ENCODE peak calls at places on chromosomes 5 and 9, in four cellular contexts. C is HL-60, J is GM12878, Q is K562. W is an unnamed sample.
A peak's percentile ranks its signal among the peaks of the same experiment; 100 is the strongest.

GRCh38 chr9:109320734-109321448 is at the start of gene EPB41L4B:
- DNase-seq in C (peak; percentile 64), J (peak; percentile 19), Q (peak; percentile 90), W (peak; percentile 85)

GRCh38 chr5:1409386-1410110 is 35.7 kb downstream of the SLC6A3 start:
- DNase-seq in C (peak; percentile 3), J (no peak), Q (peak; percentile 61), W (peak; percentile 52)

GRCh38 chr9:18472915-18473314 is 1.0 kb upstream of the ADAMTSL1 start:
- DNase-seq in C (no peak), J (no peak), Q (no peak), W (no peak)

GRCh38 chr5:53407373-53407772 is 73.1 kb upstream of the FST start:
- DNase-seq in C (no peak), J (no peak), Q (no peak), W (no peak)

GRCh38 chr9:112754578-112754977 is 4.0 kb downstream of the SNX30 start:
- DNase-seq in C (no peak), J (no peak), Q (no peak), W (no peak)

GRCh38 chr9:36029765-36030528 is 6.8 kb upstream of the RECK start:
- DNase-seq in C (peak; percentile 82), J (no peak), Q (no peak), W (no peak)

GRCh38 chr5:60257852-60258251 is 364.3 kb upstream of the PDE4D start:
- DNase-seq in C (peak; percentile 66), J (no peak), Q (no peak), W (no peak)

GRCh38 chr9:96476591-96476990 is 26.6 kb downstream of the HABP4 start:
- DNase-seq in C (no peak), J (no peak), Q (no peak), W (no peak)

GRCh38 chr5:104344809-104345512 is 782.4 kb upstream of the NUDT12 start:
- DNase-seq in C (no peak), J (no peak), Q (no peak), W (no peak)

GRCh38 chr5:86797677-86798076 is 179.9 kb downstream of the COX7C start:
- DNase-seq in C (no peak), J (no peak), Q (no peak), W (no peak)

GRCh38 chr5:96881511-96882115 is 5.3 kb downstream of the ERAP2 start:
- DNase-seq in C (no peak), J (no peak), Q (peak; percentile 62), W (no peak)

GRCh38 chr5:179819296-179820126 is 1.2 kb upstream of the SQSTM1 start:
- DNase-seq in C (no peak), J (no peak), Q (peak; percentile 86), W (no peak)

GRCh38 chr5:179818746-179819295 is 1.9 kb upstream of the SQSTM1 start:
- DNase-seq in C (peak; percentile 97), J (peak; percentile 82), Q (peak; percentile 95), W (peak; percentile 87)

GRCh38 chr5:179815491-179816249 is 5.0 kb upstream of the SQSTM1 start:
- DNase-seq in C (no peak), J (no peak), Q (no peak), W (no peak)

GRCh38 chr5:179816401-179817070 is 4.2 kb upstream of the SQSTM1 start:
- DNase-seq in C (no peak), J (no peak), Q (no peak), W (no peak)

GRCh38 chr5:179817071-179817840 is 3.4 kb upstream of the SQSTM1 start:
- DNase-seq in C (no peak), J (no peak), Q (no peak), W (no peak)
- TF ChIP-seq SPI1 in C (no peak), J (no peak), Q (no peak), W (no peak)

DNA sequence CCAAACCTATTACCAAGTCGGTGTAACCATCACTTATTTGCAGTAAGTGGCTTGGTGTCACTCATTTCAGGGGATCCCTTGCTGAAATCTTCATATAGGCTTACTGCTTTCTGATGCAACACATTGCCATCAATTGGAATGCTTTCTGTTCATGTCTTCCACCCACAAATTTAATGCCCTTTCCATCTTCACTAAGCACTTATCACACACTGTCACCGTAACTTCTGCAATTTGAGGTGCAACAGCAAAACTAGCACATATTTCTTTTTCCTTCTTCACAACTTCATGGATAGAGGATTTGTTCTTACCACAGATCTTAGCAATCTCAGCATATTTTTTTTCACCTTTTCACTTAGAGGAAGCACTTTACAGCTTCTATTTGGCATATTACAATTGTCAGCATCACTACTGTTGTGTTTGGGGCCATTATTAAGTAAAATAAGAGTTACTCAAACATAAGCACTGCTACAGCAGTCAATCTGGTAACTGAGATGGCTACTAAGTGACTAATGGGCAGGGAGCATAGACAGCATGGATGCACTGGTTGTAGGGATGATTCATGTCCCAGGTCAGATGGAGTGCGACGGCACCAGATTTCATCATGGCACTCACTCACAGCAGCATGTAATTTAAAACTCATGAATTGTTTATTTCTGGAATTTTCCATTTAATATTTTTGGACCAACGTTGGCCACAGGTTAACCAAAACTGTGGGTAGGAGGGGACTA is 70.1 kb downstream of the PIP5K1B start:
- DNase-seq in C (no peak), J (no peak), Q (peak; percentile 25), W (no peak)
- TF ChIP-seq SPI1 in C (no peak), J (no peak), Q (no peak), W (no peak)

GRCh38 chr5:172852490-172853354 is 18.7 kb downstream of the ERGIC1 start:
- DNase-seq in C (no peak), J (no peak), Q (no peak), W (no peak)
- TF ChIP-seq SPI1 in C (no peak), J (no peak), Q (no peak), W (no peak)

DNA sequence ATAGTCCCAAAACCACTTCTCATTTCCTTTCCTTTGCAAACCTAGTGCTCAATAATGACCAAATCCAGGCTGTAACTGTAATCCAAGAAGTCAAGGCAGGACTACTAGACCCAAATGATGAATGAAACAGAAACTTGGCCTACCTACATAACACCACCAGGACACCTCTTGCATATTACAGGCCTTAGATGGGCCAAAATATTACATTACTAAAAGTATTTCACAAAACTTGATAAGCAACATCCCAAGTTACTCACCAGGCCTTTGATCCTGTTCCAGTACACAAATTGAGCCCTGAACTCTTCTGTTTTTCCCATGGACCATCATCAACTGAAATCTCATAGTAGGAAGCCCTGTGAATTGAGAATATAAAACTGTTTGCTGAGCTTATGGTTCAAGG is 34.8 kb downstream of the NADK2 start:
- DNase-seq in C (no peak), J (no peak), Q (no peak), W (no peak)
- TF ChIP-seq SPI1 in C (no peak), J (no peak), Q (no peak), W (no peak)

GRCh38 chr5:14086261-14086660 is 56.9 kb upstream of the TRIO start:
- DNase-seq in C (no peak), J (no peak), Q (no peak), W (no peak)
- TF ChIP-seq SPI1 in C (no peak), J (no peak), Q (no peak), W (no peak)

DNA sequence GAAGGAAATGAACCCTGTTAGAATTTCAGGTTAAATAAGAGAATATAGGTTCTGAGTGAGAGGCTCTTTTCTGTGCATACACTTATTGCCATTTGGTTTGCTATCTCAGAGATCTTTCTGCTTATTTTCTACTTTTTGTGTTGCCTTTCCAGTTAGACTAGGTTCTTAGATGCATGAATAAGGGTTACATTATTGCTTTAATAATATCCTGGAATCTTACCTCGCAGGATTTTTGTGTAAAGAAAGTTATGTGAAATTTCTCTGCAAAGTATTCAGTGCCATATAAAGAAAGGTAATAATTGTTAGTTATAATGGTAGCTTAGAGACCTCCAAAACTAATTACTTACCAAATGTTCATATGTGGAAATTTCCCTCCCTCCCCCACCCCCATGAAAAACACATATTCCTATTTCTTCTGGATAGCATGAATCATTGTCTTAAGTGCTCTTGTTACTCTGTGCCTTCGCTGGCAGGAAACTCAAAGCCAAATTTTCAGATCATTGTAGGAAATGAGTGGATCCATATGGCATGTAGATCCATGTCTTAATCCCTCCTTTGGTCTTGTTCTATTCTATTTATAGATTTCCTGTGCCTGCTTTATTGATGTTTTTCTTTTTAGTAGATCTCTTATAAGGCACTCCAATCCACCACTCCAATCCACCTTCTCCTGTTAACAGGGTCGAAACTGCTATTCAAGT is 2.7 kb upstream of the APBA1 start:
- DNase-seq in C (no peak), J (no peak), Q (no peak), W (no peak)
- TF ChIP-seq SPI1 in C (no peak), J (no peak), Q (no peak), W (no peak)

GRCh38 chr5:173582198-173583092 is 34.0 kb downstream of the BOD1 start:
- DNase-seq in C (no peak), J (no peak), Q (no peak), W (no peak)
- TF ChIP-seq SPI1 in C (no peak), J (no peak), Q (no peak), W (no peak)

GRCh38 chr9:95249986-95250385 is 67.5 kb downstream of the FANCC start:
- DNase-seq in C (no peak), J (no peak), Q (no peak), W (no peak)
- TF ChIP-seq SPI1 in C (no peak), J (no peak), Q (no peak), W (no peak)

W was measured in GM12891.